ENCODE peak calls at places on chromosomes 11 and 22, in four cellular contexts. A, L, S and Q are unnamed samples.
A peak's percentile ranks its signal among the peaks of the same experiment; 100 is the strongest.

GRCh38 chr11:111310723-111311122 is 12.4 kb downstream of the POU2AF3 start:
- DNase-seq in L (no peak), A (no peak), S (no peak), Q (no peak)

GRCh38 chr11:67615455-67616430 is 9.0 kb downstream of the NDUFV1 start:
- DNase-seq in A (peak; percentile 60), S (peak; percentile 78), L (peak; percentile 85), Q (no peak)

GRCh38 chr11:116870054-116870453 is 32.6 kb upstream of the APOA1 start:
- DNase-seq in S (no peak), L (no peak), A (no peak), Q (no peak)

GRCh38 chr11:62012451-62013265 is 45.2 kb upstream of the FTH1 start:
- DNase-seq in L (peak; percentile 64), S (peak; percentile 78), A (no peak), Q (no peak)

GRCh38 chr22:36334081-36334831 is 53.5 kb downstream of the MYH9 start:
- DNase-seq in A (no peak), S (no peak), L (peak; percentile 88), Q (peak; percentile 85)

GRCh38 chr11:99418927-99419707 is 398.4 kb downstream of the CNTN5 start:
- DNase-seq in L (no peak), A (no peak), S (no peak), Q (no peak)

GRCh38 chr11:128522943-128523518 is 64.3 kb downstream of the ETS1 start:
- DNase-seq in A (peak; percentile 15), L (no peak), S (no peak), Q (no peak)

GRCh38 chr22:32805586-32805881 is 4.0 kb downstream of the TIMP3 start:
- DNase-seq in L (no peak), S (no peak), A (no peak), Q (no peak)

GRCh38 chr11:126083829-126084607 is 21.4 kb upstream of the CDON start:
- DNase-seq in A (peak; percentile 61), S (no peak), L (no peak), Q (no peak)

GRCh38 chr22:46652081-46652929 is 32.1 kb downstream of the GRAMD4 start:
- DNase-seq in S (no peak), A (no peak), L (no peak), Q (no peak)

GRCh38 chr11:73177380-73178091 is 35.4 kb upstream of the FCHSD2 start:
- DNase-seq in S (no peak), L (peak; percentile 88), A (no peak), Q (peak; percentile 68)

GRCh38 chr11:21414928-21415327 is 745.5 kb downstream of the NELL1 start:
- DNase-seq in L (no peak), A (peak; percentile 75), S (no peak), Q (no peak)

GRCh38 chr11:116694017-116694725 is 78.6 kb downstream of the BUD13 start:
- DNase-seq in A (no peak), S (no peak), L (no peak), Q (peak; percentile 22)

GRCh38 chr11:128697645-128698174 is 3.8 kb downstream of the FLI1 start:
- DNase-seq in S (no peak), L (no peak), A (no peak), Q (no peak)

GRCh38 chr11:72524711-72525110 is 90.4 kb upstream of the CLPB start:
- DNase-seq in A (no peak), S (no peak), L (no peak), Q (no peak)

GRCh38 chr11:67584881-67585873 is 1.6 kb downstream of the GSTP1 start:
- DNase-seq in A (no peak), L (no peak), S (no peak), Q (no peak)

GRCh38 chr11:66564538-66564937 is 3.9 kb downstream of the CTSF start:
- DNase-seq in A (no peak), S (no peak), L (no peak), Q (no peak)

GRCh38 chr22:20558534-20558933 is 51.1 kb downstream of the MED15 start:
- DNase-seq in A (no peak), L (no peak), S (no peak), Q (peak; percentile 26)

GRCh38 chr11:101996106-101996505 is 51.1 kb upstream of the CFAP300 start:
- DNase-seq in S (no peak), A (no peak), L (no peak), Q (no peak)

GRCh38 chr22:39674536-39674935 is 104.0 kb downstream of the CACNA1I start:
- DNase-seq in L (no peak), A (no peak), S (no peak), Q (no peak)

GRCh38 chr11:47946682-47947575 is 33.4 kb upstream of the PTPRJ start:
- DNase-seq in S (peak; percentile 91), A (no peak), L (peak; percentile 75), Q (peak; percentile 90)

GRCh38 chr11:118618115-118618990 is 10.9 kb downstream of the PHLDB1 start:
- DNase-seq in A (no peak), L (peak; percentile 74), S (peak; percentile 68), Q (peak; percentile 90)

GRCh38 chr11:8533332-8533731 is 60.7 kb downstream of the STK33 start:
- DNase-seq in S (no peak), L (no peak), A (no peak), Q (no peak)

GRCh38 chr11:67311556-67312082 is 8.3 kb downstream of the SSH3 start:
- DNase-seq in A (no peak), S (no peak), L (peak; percentile 77), Q (no peak)

GRCh38 chr11:47881145-47881544 is 33.0 kb upstream of the NUP160 start:
- DNase-seq in L (peak; percentile 70), S (no peak), A (no peak), Q (peak; percentile 65)

GRCh38 chr11:5258543-5259262 is 4.1 kb upstream of the HBG2 start:
- DNase-seq in S (peak; percentile 45), L (no peak), A (no peak), Q (no peak)

GRCh38 chr11:82797595-82797971 is 63.9 kb upstream of the FAM181B start:
- DNase-seq in S (no peak), L (no peak), A (no peak), Q (no peak)

GRCh38 chr11:129938764-129939163 is 43.4 kb upstream of the NFRKB start:
- DNase-seq in A (no peak), S (no peak), L (no peak), Q (no peak)

GRCh38 chr22:19886605-19887250 is 32.1 kb upstream of the GNB1L start:
- DNase-seq in L (peak; percentile 91), A (no peak), S (no peak), Q (no peak)

GRCh38 chr11:116736763-116737162 is 36.0 kb downstream of the BUD13 start:
- DNase-seq in S (no peak), A (no peak), L (peak; percentile 9), Q (no peak)

GRCh38 chr22:26542831-26543230 is 30.6 kb upstream of the TFIP11 start:
- DNase-seq in L (no peak), S (no peak), A (no peak), Q (no peak)

GRCh38 chr11:34161812-34162506 is 56.5 kb downstream of the NAT10 start:
- DNase-seq in L (no peak), A (no peak), S (no peak), Q (no peak)

GRCh38 chr11:88357323-88358039 is 19.9 kb upstream of the CTSC start:
- DNase-seq in A (no peak), L (no peak), S (no peak), Q (no peak)

GRCh38 chr11:46489668-46490560 is 98.3 kb upstream of the CHRM4 start:
- DNase-seq in A (peak; percentile 48), S (no peak), L (no peak), Q (no peak)

GRCh38 chr11:62353841-62354240 is 16.6 kb downstream of the ASRGL1 start:
- DNase-seq in S (no peak), A (no peak), L (no peak), Q (no peak)

GRCh38 chr11:35523351-35523768 is 2.1 kb downstream of the PAMR1 start:
- DNase-seq in A (no peak), S (no peak), L (no peak), Q (no peak)

DNA sequence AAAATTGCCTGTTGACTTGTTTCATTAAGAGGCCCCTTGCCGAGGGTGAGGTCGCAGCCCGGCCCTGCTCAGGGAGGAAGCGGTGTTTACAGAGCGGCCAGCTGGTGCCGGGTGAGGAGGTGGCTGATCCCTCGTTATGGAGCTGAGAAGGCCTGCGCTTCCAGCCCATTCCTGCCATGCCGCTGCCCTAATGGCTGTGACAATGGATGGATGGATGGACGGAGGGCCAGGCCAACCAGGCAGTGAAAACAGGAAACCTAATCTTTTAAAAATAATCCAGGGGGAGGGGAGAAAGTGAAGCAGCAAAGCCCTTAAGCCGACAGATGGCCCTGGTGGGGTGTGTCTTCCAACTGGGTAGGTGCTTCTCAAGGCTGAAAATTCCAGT is 38.5 kb downstream of the BCR start:
- DNase-seq in L (peak; percentile 93), S (peak; percentile 79), A (no peak), Q (no peak)
- H3K4me3 ChIP-seq in L (no peak overlapping the region), S (no peak overlapping the region), A (no peak overlapping the region), Q (no peak overlapping the region)

GRCh38 chr11:70078095-70078795 is at the start of gene ANO1:
- DNase-seq in S (peak; percentile 64), L (peak; percentile 51), A (no peak), Q (peak; percentile 53)
- H3K27me3 ChIP-seq in S (peaks cover 36% of the 10 kb centered on the region), L (peaks cover 67% of the 10 kb centered on the region), A (peaks cover 92% of the 10 kb centered on the region), Q (peaks cover 42% of the 10 kb centered on the region)

DNA sequence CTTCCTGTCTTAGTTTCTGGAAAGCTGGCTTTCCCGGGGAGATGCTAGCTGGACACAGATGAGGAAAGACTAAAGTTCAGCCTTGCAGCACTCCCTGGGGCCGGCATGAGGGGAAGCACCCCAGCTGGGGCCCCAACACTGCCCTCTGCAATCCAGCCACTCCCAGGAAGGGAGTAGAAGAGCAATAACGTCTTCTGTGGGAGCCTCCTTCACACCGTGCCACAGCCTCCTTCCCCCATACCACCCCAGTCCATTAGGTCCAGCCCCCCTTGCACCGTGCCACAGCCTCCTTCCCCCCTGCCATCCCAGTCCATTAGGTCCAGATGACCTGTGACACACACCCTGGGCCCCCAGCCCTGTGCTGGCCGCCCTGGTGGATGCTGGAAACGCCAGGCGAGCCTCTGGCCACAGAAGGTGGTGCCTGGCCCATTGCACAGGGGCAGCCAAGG is 44.1 kb upstream of the PRDM11 start:
- DNase-seq in A (no peak), S (no peak), L (no peak), Q (no peak)
- H3K4me3 ChIP-seq in A (no peak overlapping the region), S (no peak overlapping the region), L (no peak overlapping the region), Q (no peak overlapping the region)

DNA sequence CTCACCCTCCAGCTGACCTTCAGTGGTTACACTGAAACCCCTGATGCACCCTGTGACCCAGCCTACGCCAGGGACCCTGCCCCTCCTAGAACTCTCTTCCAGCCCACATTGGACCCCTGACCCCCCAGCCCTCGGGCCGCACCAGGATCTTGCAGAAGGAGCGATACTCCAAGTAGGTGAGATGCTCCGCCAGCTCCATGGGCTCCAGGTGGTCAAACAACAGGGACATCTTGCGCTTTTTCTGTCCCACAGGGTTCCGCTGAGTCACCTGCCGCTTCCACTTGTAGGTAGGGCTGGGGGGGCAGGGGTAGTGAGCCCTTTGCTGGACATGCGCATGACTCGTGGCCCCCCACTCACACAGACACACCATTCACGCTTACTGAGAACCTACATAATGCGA is 4.1 kb downstream of the RASGRP2 start:
- DNase-seq in L (peak; percentile 73), S (no peak), A (no peak), Q (no peak)
- H3K27me3 ChIP-seq in L (peaks cover 7% of the 10 kb centered on the region), S (peaks cover 27% of the 10 kb centered on the region), A (peaks cover 93% of the 10 kb centered on the region), Q (no peaks in the 10 kb centered on the region)

DNA sequence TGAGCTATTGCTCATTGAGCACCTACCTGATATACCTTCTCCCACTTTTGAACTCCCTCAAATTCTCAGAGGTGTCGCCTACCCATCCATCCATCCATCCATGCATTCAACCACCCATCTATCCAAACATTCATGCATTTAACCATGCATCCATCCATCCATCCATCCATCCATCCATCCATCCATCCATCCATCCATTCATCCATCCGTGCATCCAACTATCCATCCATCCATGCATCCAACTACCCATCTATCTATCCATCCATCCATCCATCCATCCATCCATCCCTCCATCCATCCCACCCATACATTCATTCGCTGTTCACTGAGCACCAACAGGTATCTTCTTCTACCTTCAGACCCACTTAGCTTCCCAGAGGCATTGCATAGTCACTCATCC is 342.8 kb downstream of the CTTN start:
- DNase-seq in A (no peak), L (no peak), S (no peak), Q (no peak)
- H3K4me3 ChIP-seq in A (no peak overlapping the region), L (no peak overlapping the region), S (no peak overlapping the region), Q (no peak overlapping the region)